ENCODE peak calls at places on chromosome 19, in nine cellular contexts. One of them, this sample, is unnamed.

GRCh38 chr19:18768997-18769891 is 21.9 kb downstream of the COMP start:
- DNase-seq in stomach: peak; percentile 86
- DNase-seq in stimulated activated naive CD8-positive, alpha-beta T cell treated with anti-CD3 and anti-CD28 coated beads, Interleukin-15, amount 100 ng/mL, for 72 hours: no peak
- DNase-seq in iris pigment epithelial cell: no peak
- DNase-seq in CD8-positive, alpha-beta memory T cell: no peak
- DNase-seq in EL: no peak
- DNase-seq in activated CD4-positive, alpha-beta T cell treated with anti-CD3 and anti-CD28 coated beads, Interleukin-2, amount 10 ng/mL, durations not matched to agents 7 days and 5 days: no peak
- DNase-seq in activated CD8-positive, alpha-beta memory T cell treated with anti-CD3 and anti-CD28 coated beads, Interleukin-2, amount 50 U/mL, for 48 hours: no peak
- DNase-seq in tibial nerve: no peak
- DNase-seq in this sample: no peak

GRCh38 chr19:42140125-42140754 is 8.0 kb upstream of the POU2F2 start:
- DNase-seq in stimulated activated naive CD8-positive, alpha-beta T cell treated with anti-CD3 and anti-CD28 coated beads, Interleukin-15, amount 100 ng/mL, for 72 hours: no peak
- DNase-seq in iris pigment epithelial cell: peak; percentile 73
- DNase-seq in CD8-positive, alpha-beta memory T cell: no peak
- DNase-seq in tibial nerve: no peak
- DNase-seq in activated CD8-positive, alpha-beta memory T cell treated with anti-CD3 and anti-CD28 coated beads, Interleukin-2, amount 50 U/mL, for 48 hours: no peak
- DNase-seq in activated CD4-positive, alpha-beta T cell treated with anti-CD3 and anti-CD28 coated beads, Interleukin-2, amount 10 ng/mL, durations not matched to agents 7 days and 5 days: peak; percentile 59
- DNase-seq in stomach: peak; percentile 41
- DNase-seq in EL: peak; percentile 63
- DNase-seq in this sample: peak; percentile 82

GRCh38 chr19:35994868-35995654 is at the start of gene SDHAF1:
- DNase-seq in CD8-positive, alpha-beta memory T cell: peak; percentile 86
- DNase-seq in tibial nerve: peak; percentile 92
- DNase-seq in activated CD4-positive, alpha-beta T cell treated with anti-CD3 and anti-CD28 coated beads, Interleukin-2, amount 10 ng/mL, durations not matched to agents 7 days and 5 days: peak; percentile 96
- DNase-seq in iris pigment epithelial cell: peak; percentile 93
- DNase-seq in stomach: peak; percentile 98
- DNase-seq in stimulated activated naive CD8-positive, alpha-beta T cell treated with anti-CD3 and anti-CD28 coated beads, Interleukin-15, amount 100 ng/mL, for 72 hours: peak; percentile 95
- DNase-seq in EL: peak; percentile 95
- DNase-seq in activated CD8-positive, alpha-beta memory T cell treated with anti-CD3 and anti-CD28 coated beads, Interleukin-2, amount 50 U/mL, for 48 hours: peak; percentile 96
- DNase-seq in this sample: peak; percentile 97

GRCh38 chr19:280541-281007 is 10.6 kb downstream of the PLPP2 start:
- DNase-seq in EL: no peak
- DNase-seq in CD8-positive, alpha-beta memory T cell: no peak
- DNase-seq in activated CD8-positive, alpha-beta memory T cell treated with anti-CD3 and anti-CD28 coated beads, Interleukin-2, amount 50 U/mL, for 48 hours: no peak
- DNase-seq in activated CD4-positive, alpha-beta T cell treated with anti-CD3 and anti-CD28 coated beads, Interleukin-2, amount 10 ng/mL, durations not matched to agents 7 days and 5 days: no peak
- DNase-seq in stimulated activated naive CD8-positive, alpha-beta T cell treated with anti-CD3 and anti-CD28 coated beads, Interleukin-15, amount 100 ng/mL, for 72 hours: no peak
- DNase-seq in iris pigment epithelial cell: no peak
- DNase-seq in stomach: no peak
- DNase-seq in tibial nerve: no peak
- DNase-seq in this sample: no peak

GRCh38 chr19:49851456-49852259 is 699 bp downstream of the PTOV1 start:
- DNase-seq in activated CD8-positive, alpha-beta memory T cell treated with anti-CD3 and anti-CD28 coated beads, Interleukin-2, amount 50 U/mL, for 48 hours: peak; percentile 65
- DNase-seq in activated CD4-positive, alpha-beta T cell treated with anti-CD3 and anti-CD28 coated beads, Interleukin-2, amount 10 ng/mL, durations not matched to agents 7 days and 5 days: peak; percentile 35
- DNase-seq in CD8-positive, alpha-beta memory T cell: peak; percentile 35
- DNase-seq in tibial nerve: no peak
- DNase-seq in EL: no peak
- DNase-seq in iris pigment epithelial cell: no peak
- DNase-seq in stimulated activated naive CD8-positive, alpha-beta T cell treated with anti-CD3 and anti-CD28 coated beads, Interleukin-15, amount 100 ng/mL, for 72 hours: no peak
- DNase-seq in stomach: no peak
- DNase-seq in this sample: no peak

GRCh38 chr19:19137556-19138109 is 645 bp downstream of the TMEM161A start:
- DNase-seq in iris pigment epithelial cell: peak; percentile 8
- DNase-seq in tibial nerve: no peak
- DNase-seq in activated CD8-positive, alpha-beta memory T cell treated with anti-CD3 and anti-CD28 coated beads, Interleukin-2, amount 50 U/mL, for 48 hours: peak; percentile 65
- DNase-seq in stimulated activated naive CD8-positive, alpha-beta T cell treated with anti-CD3 and anti-CD28 coated beads, Interleukin-15, amount 100 ng/mL, for 72 hours: no peak
- DNase-seq in activated CD4-positive, alpha-beta T cell treated with anti-CD3 and anti-CD28 coated beads, Interleukin-2, amount 10 ng/mL, durations not matched to agents 7 days and 5 days: no peak
- DNase-seq in stomach: no peak
- DNase-seq in CD8-positive, alpha-beta memory T cell: no peak
- DNase-seq in EL: peak; percentile 30
- DNase-seq in this sample: no peak

GRCh38 chr19:42122691-42123607 is 9.3 kb downstream of the POU2F2 start:
- DNase-seq in stomach: no peak
- DNase-seq in stimulated activated naive CD8-positive, alpha-beta T cell treated with anti-CD3 and anti-CD28 coated beads, Interleukin-15, amount 100 ng/mL, for 72 hours: peak; percentile 81
- DNase-seq in CD8-positive, alpha-beta memory T cell: no peak
- DNase-seq in iris pigment epithelial cell: no peak
- DNase-seq in EL: no peak
- DNase-seq in activated CD8-positive, alpha-beta memory T cell treated with anti-CD3 and anti-CD28 coated beads, Interleukin-2, amount 50 U/mL, for 48 hours: peak; percentile 83
- DNase-seq in activated CD4-positive, alpha-beta T cell treated with anti-CD3 and anti-CD28 coated beads, Interleukin-2, amount 10 ng/mL, durations not matched to agents 7 days and 5 days: peak; percentile 41
- DNase-seq in tibial nerve: no peak
- DNase-seq in this sample: peak; percentile 42

GRCh38 chr19:45464274-45464673 is 3.5 kb upstream of the FOSB start:
- DNase-seq in EL: no peak
- DNase-seq in activated CD8-positive, alpha-beta memory T cell treated with anti-CD3 and anti-CD28 coated beads, Interleukin-2, amount 50 U/mL, for 48 hours: no peak
- DNase-seq in activated CD4-positive, alpha-beta T cell treated with anti-CD3 and anti-CD28 coated beads, Interleukin-2, amount 10 ng/mL, durations not matched to agents 7 days and 5 days: no peak
- DNase-seq in iris pigment epithelial cell: no peak
- DNase-seq in stimulated activated naive CD8-positive, alpha-beta T cell treated with anti-CD3 and anti-CD28 coated beads, Interleukin-15, amount 100 ng/mL, for 72 hours: no peak
- DNase-seq in stomach: no peak
- DNase-seq in tibial nerve: no peak
- DNase-seq in CD8-positive, alpha-beta memory T cell: no peak
- DNase-seq in this sample: no peak

GRCh38 chr19:55304279-55304978 is 20.6 kb downstream of the BRSK1 start:
- DNase-seq in CD8-positive, alpha-beta memory T cell: no peak
- DNase-seq in iris pigment epithelial cell: peak; percentile 24
- DNase-seq in activated CD8-positive, alpha-beta memory T cell treated with anti-CD3 and anti-CD28 coated beads, Interleukin-2, amount 50 U/mL, for 48 hours: no peak
- DNase-seq in stimulated activated naive CD8-positive, alpha-beta T cell treated with anti-CD3 and anti-CD28 coated beads, Interleukin-15, amount 100 ng/mL, for 72 hours: no peak
- DNase-seq in tibial nerve: no peak
- DNase-seq in EL: peak; percentile 30
- DNase-seq in activated CD4-positive, alpha-beta T cell treated with anti-CD3 and anti-CD28 coated beads, Interleukin-2, amount 10 ng/mL, durations not matched to agents 7 days and 5 days: peak; percentile 39
- DNase-seq in stomach: peak; percentile 46
- DNase-seq in this sample: peak; percentile 27

GRCh38 chr19:16496613-16496983 is 404 bp downstream of the C19orf44 start:
- DNase-seq in stomach: peak; percentile 31
- DNase-seq in iris pigment epithelial cell: peak; percentile 54
- DNase-seq in stimulated activated naive CD8-positive, alpha-beta T cell treated with anti-CD3 and anti-CD28 coated beads, Interleukin-15, amount 100 ng/mL, for 72 hours: no peak
- DNase-seq in tibial nerve: no peak
- DNase-seq in CD8-positive, alpha-beta memory T cell: no peak
- DNase-seq in activated CD4-positive, alpha-beta T cell treated with anti-CD3 and anti-CD28 coated beads, Interleukin-2, amount 10 ng/mL, durations not matched to agents 7 days and 5 days: no peak
- DNase-seq in activated CD8-positive, alpha-beta memory T cell treated with anti-CD3 and anti-CD28 coated beads, Interleukin-2, amount 50 U/mL, for 48 hours: peak; percentile 57
- DNase-seq in EL: peak; percentile 71
- DNase-seq in this sample: no peak

GRCh38 chr19:45104658-45105384 is 11.8 kb downstream of the PPP1R37 start:
- DNase-seq in EL: no peak
- DNase-seq in iris pigment epithelial cell: no peak
- DNase-seq in stimulated activated naive CD8-positive, alpha-beta T cell treated with anti-CD3 and anti-CD28 coated beads, Interleukin-15, amount 100 ng/mL, for 72 hours: peak; percentile 32
- DNase-seq in activated CD8-positive, alpha-beta memory T cell treated with anti-CD3 and anti-CD28 coated beads, Interleukin-2, amount 50 U/mL, for 48 hours: no peak
- DNase-seq in stomach: no peak
- DNase-seq in tibial nerve: no peak
- DNase-seq in activated CD4-positive, alpha-beta T cell treated with anti-CD3 and anti-CD28 coated beads, Interleukin-2, amount 10 ng/mL, durations not matched to agents 7 days and 5 days: no peak
- DNase-seq in CD8-positive, alpha-beta memory T cell: no peak
- DNase-seq in this sample: no peak

GRCh38 chr19:16698914-16699313 is 20.7 kb upstream of the NWD1 start:
- DNase-seq in EL: no peak
- DNase-seq in iris pigment epithelial cell: no peak
- DNase-seq in stimulated activated naive CD8-positive, alpha-beta T cell treated with anti-CD3 and anti-CD28 coated beads, Interleukin-15, amount 100 ng/mL, for 72 hours: no peak
- DNase-seq in CD8-positive, alpha-beta memory T cell: no peak
- DNase-seq in stomach: no peak
- DNase-seq in tibial nerve: peak; percentile 21
- DNase-seq in activated CD4-positive, alpha-beta T cell treated with anti-CD3 and anti-CD28 coated beads, Interleukin-2, amount 10 ng/mL, durations not matched to agents 7 days and 5 days: no peak
- DNase-seq in activated CD8-positive, alpha-beta memory T cell treated with anti-CD3 and anti-CD28 coated beads, Interleukin-2, amount 50 U/mL, for 48 hours: no peak
- DNase-seq in this sample: no peak

GRCh38 chr19:49057636-49058234 is at the start of gene CGB7:
- DNase-seq in tibial nerve: peak; percentile 29
- DNase-seq in CD8-positive, alpha-beta memory T cell: peak; percentile 25
- DNase-seq in stimulated activated naive CD8-positive, alpha-beta T cell treated with anti-CD3 and anti-CD28 coated beads, Interleukin-15, amount 100 ng/mL, for 72 hours: peak; percentile 23
- DNase-seq in iris pigment epithelial cell: peak; percentile 57
- DNase-seq in stomach: peak; percentile 81
- DNase-seq in activated CD4-positive, alpha-beta T cell treated with anti-CD3 and anti-CD28 coated beads, Interleukin-2, amount 10 ng/mL, durations not matched to agents 7 days and 5 days: peak; percentile 30
- DNase-seq in EL: peak; percentile 84
- DNase-seq in activated CD8-positive, alpha-beta memory T cell treated with anti-CD3 and anti-CD28 coated beads, Interleukin-2, amount 50 U/mL, for 48 hours: no peak
- DNase-seq in this sample: peak; percentile 88

GRCh38 chr19:44050740-44051653 is 839 bp upstream of the ZNF223 start:
- DNase-seq in iris pigment epithelial cell: peak; percentile 1
- DNase-seq in CD8-positive, alpha-beta memory T cell: no peak
- DNase-seq in activated CD8-positive, alpha-beta memory T cell treated with anti-CD3 and anti-CD28 coated beads, Interleukin-2, amount 50 U/mL, for 48 hours: no peak
- DNase-seq in EL: peak; percentile 6
- DNase-seq in stimulated activated naive CD8-positive, alpha-beta T cell treated with anti-CD3 and anti-CD28 coated beads, Interleukin-15, amount 100 ng/mL, for 72 hours: peak; percentile 27
- DNase-seq in activated CD4-positive, alpha-beta T cell treated with anti-CD3 and anti-CD28 coated beads, Interleukin-2, amount 10 ng/mL, durations not matched to agents 7 days and 5 days: no peak
- DNase-seq in stomach: peak; percentile 28
- DNase-seq in tibial nerve: no peak
- DNase-seq in this sample: no peak

GRCh38 chr19:44839272-44839671 is 6.8 kb upstream of the NECTIN2 start:
- DNase-seq in EL: no peak
- DNase-seq in iris pigment epithelial cell: no peak
- DNase-seq in activated CD4-positive, alpha-beta T cell treated with anti-CD3 and anti-CD28 coated beads, Interleukin-2, amount 10 ng/mL, durations not matched to agents 7 days and 5 days: no peak
- DNase-seq in stimulated activated naive CD8-positive, alpha-beta T cell treated with anti-CD3 and anti-CD28 coated beads, Interleukin-15, amount 100 ng/mL, for 72 hours: no peak
- DNase-seq in stomach: no peak
- DNase-seq in tibial nerve: no peak
- DNase-seq in activated CD8-positive, alpha-beta memory T cell treated with anti-CD3 and anti-CD28 coated beads, Interleukin-2, amount 50 U/mL, for 48 hours: no peak
- DNase-seq in CD8-positive, alpha-beta memory T cell: no peak
- DNase-seq in this sample: no peak

GRCh38 chr19:49427855-49428546 is 2.8 kb downstream of the GFY start:
- DNase-seq in EL: no peak
- DNase-seq in tibial nerve: no peak
- DNase-seq in CD8-positive, alpha-beta memory T cell: no peak
- DNase-seq in stimulated activated naive CD8-positive, alpha-beta T cell treated with anti-CD3 and anti-CD28 coated beads, Interleukin-15, amount 100 ng/mL, for 72 hours: no peak
- DNase-seq in stomach: peak; percentile 40
- DNase-seq in activated CD8-positive, alpha-beta memory T cell treated with anti-CD3 and anti-CD28 coated beads, Interleukin-2, amount 50 U/mL, for 48 hours: no peak
- DNase-seq in iris pigment epithelial cell: no peak
- DNase-seq in activated CD4-positive, alpha-beta T cell treated with anti-CD3 and anti-CD28 coated beads, Interleukin-2, amount 10 ng/mL, durations not matched to agents 7 days and 5 days: no peak
- DNase-seq in this sample: peak; percentile 35

GRCh38 chr19:13831560-13832056 is 36.4 kb downstream of the ZSWIM4 start:
- DNase-seq in tibial nerve: no peak
- DNase-seq in EL: no peak
- DNase-seq in iris pigment epithelial cell: no peak
- DNase-seq in activated CD4-positive, alpha-beta T cell treated with anti-CD3 and anti-CD28 coated beads, Interleukin-2, amount 10 ng/mL, durations not matched to agents 7 days and 5 days: no peak
- DNase-seq in stimulated activated naive CD8-positive, alpha-beta T cell treated with anti-CD3 and anti-CD28 coated beads, Interleukin-15, amount 100 ng/mL, for 72 hours: no peak
- DNase-seq in activated CD8-positive, alpha-beta memory T cell treated with anti-CD3 and anti-CD28 coated beads, Interleukin-2, amount 50 U/mL, for 48 hours: no peak
- DNase-seq in CD8-positive, alpha-beta memory T cell: no peak
- DNase-seq in stomach: no peak
- DNase-seq in this sample: no peak

GRCh38 chr19:30226464-30227070 is 145.6 kb upstream of the ZNF536 start:
- DNase-seq in stimulated activated naive CD8-positive, alpha-beta T cell treated with anti-CD3 and anti-CD28 coated beads, Interleukin-15, amount 100 ng/mL, for 72 hours: no peak
- DNase-seq in CD8-positive, alpha-beta memory T cell: no peak
- DNase-seq in tibial nerve: no peak
- DNase-seq in activated CD4-positive, alpha-beta T cell treated with anti-CD3 and anti-CD28 coated beads, Interleukin-2, amount 10 ng/mL, durations not matched to agents 7 days and 5 days: no peak
- DNase-seq in iris pigment epithelial cell: no peak
- DNase-seq in stomach: no peak
- DNase-seq in EL: peak; percentile 13
- DNase-seq in activated CD8-positive, alpha-beta memory T cell treated with anti-CD3 and anti-CD28 coated beads, Interleukin-2, amount 50 U/mL, for 48 hours: no peak
- DNase-seq in this sample: peak; percentile 55

GRCh38 chr19:37867831-37868230 is 38.6 kb downstream of the WDR87 start:
- DNase-seq in stomach: no peak
- DNase-seq in tibial nerve: no peak
- DNase-seq in CD8-positive, alpha-beta memory T cell: no peak
- DNase-seq in stimulated activated naive CD8-positive, alpha-beta T cell treated with anti-CD3 and anti-CD28 coated beads, Interleukin-15, amount 100 ng/mL, for 72 hours: no peak
- DNase-seq in EL: peak; percentile 34
- DNase-seq in iris pigment epithelial cell: peak; percentile 97
- DNase-seq in activated CD4-positive, alpha-beta T cell treated with anti-CD3 and anti-CD28 coated beads, Interleukin-2, amount 10 ng/mL, durations not matched to agents 7 days and 5 days: no peak
- DNase-seq in activated CD8-positive, alpha-beta memory T cell treated with anti-CD3 and anti-CD28 coated beads, Interleukin-2, amount 50 U/mL, for 48 hours: no peak
- DNase-seq in this sample: peak; percentile 22

GRCh38 chr19:30046522-30046921 is 104.5 kb downstream of the URI1 start:
- DNase-seq in activated CD4-positive, alpha-beta T cell treated with anti-CD3 and anti-CD28 coated beads, Interleukin-2, amount 10 ng/mL, durations not matched to agents 7 days and 5 days: no peak
- DNase-seq in stimulated activated naive CD8-positive, alpha-beta T cell treated with anti-CD3 and anti-CD28 coated beads, Interleukin-15, amount 100 ng/mL, for 72 hours: no peak
- DNase-seq in iris pigment epithelial cell: peak; percentile 35
- DNase-seq in EL: no peak
- DNase-seq in activated CD8-positive, alpha-beta memory T cell treated with anti-CD3 and anti-CD28 coated beads, Interleukin-2, amount 50 U/mL, for 48 hours: no peak
- DNase-seq in tibial nerve: no peak
- DNase-seq in CD8-positive, alpha-beta memory T cell: peak; percentile 8
- DNase-seq in stomach: no peak
- DNase-seq in this sample: no peak

GRCh38 chr19:51018745-51019543 is 565 bp downstream of the KLK10 start:
- DNase-seq in tibial nerve: no peak
- DNase-seq in activated CD4-positive, alpha-beta T cell treated with anti-CD3 and anti-CD28 coated beads, Interleukin-2, amount 10 ng/mL, durations not matched to agents 7 days and 5 days: no peak
- DNase-seq in stomach: peak; percentile 43
- DNase-seq in EL: no peak
- DNase-seq in activated CD8-positive, alpha-beta memory T cell treated with anti-CD3 and anti-CD28 coated beads, Interleukin-2, amount 50 U/mL, for 48 hours: peak; percentile 57
- DNase-seq in CD8-positive, alpha-beta memory T cell: no peak
- DNase-seq in stimulated activated naive CD8-positive, alpha-beta T cell treated with anti-CD3 and anti-CD28 coated beads, Interleukin-15, amount 100 ng/mL, for 72 hours: no peak
- DNase-seq in iris pigment epithelial cell: peak; percentile 26
- DNase-seq in this sample: no peak

GRCh38 chr19:33100894-33101644 is 20.1 kb downstream of the GPATCH1 start:
- DNase-seq in stimulated activated naive CD8-positive, alpha-beta T cell treated with anti-CD3 and anti-CD28 coated beads, Interleukin-15, amount 100 ng/mL, for 72 hours: no peak
- DNase-seq in stomach: peak; percentile 68
- DNase-seq in activated CD4-positive, alpha-beta T cell treated with anti-CD3 and anti-CD28 coated beads, Interleukin-2, amount 10 ng/mL, durations not matched to agents 7 days and 5 days: no peak
- DNase-seq in iris pigment epithelial cell: no peak
- DNase-seq in CD8-positive, alpha-beta memory T cell: no peak
- DNase-seq in activated CD8-positive, alpha-beta memory T cell treated with anti-CD3 and anti-CD28 coated beads, Interleukin-2, amount 50 U/mL, for 48 hours: no peak
- DNase-seq in tibial nerve: no peak
- DNase-seq in EL: no peak
- DNase-seq in this sample: no peak

GRCh38 chr19:49595006-49595818 is 4.2 kb downstream of the PRR12 start:
- DNase-seq in CD8-positive, alpha-beta memory T cell: no peak
- DNase-seq in tibial nerve: no peak
- DNase-seq in EL: no peak
- DNase-seq in stimulated activated naive CD8-positive, alpha-beta T cell treated with anti-CD3 and anti-CD28 coated beads, Interleukin-15, amount 100 ng/mL, for 72 hours: no peak
- DNase-seq in stomach: no peak
- DNase-seq in activated CD8-positive, alpha-beta memory T cell treated with anti-CD3 and anti-CD28 coated beads, Interleukin-2, amount 50 U/mL, for 48 hours: no peak
- DNase-seq in iris pigment epithelial cell: no peak
- DNase-seq in activated CD4-positive, alpha-beta T cell treated with anti-CD3 and anti-CD28 coated beads, Interleukin-2, amount 10 ng/mL, durations not matched to agents 7 days and 5 days: no peak
- DNase-seq in this sample: no peak

GRCh38 chr19:2199215-2199614 is 35.5 kb downstream of the DOT1L start:
- DNase-seq in stimulated activated naive CD8-positive, alpha-beta T cell treated with anti-CD3 and anti-CD28 coated beads, Interleukin-15, amount 100 ng/mL, for 72 hours: no peak
- DNase-seq in tibial nerve: no peak
- DNase-seq in iris pigment epithelial cell: no peak
- DNase-seq in stomach: no peak
- DNase-seq in EL: no peak
- DNase-seq in activated CD4-positive, alpha-beta T cell treated with anti-CD3 and anti-CD28 coated beads, Interleukin-2, amount 10 ng/mL, durations not matched to agents 7 days and 5 days: no peak
- DNase-seq in CD8-positive, alpha-beta memory T cell: no peak
- DNase-seq in activated CD8-positive, alpha-beta memory T cell treated with anti-CD3 and anti-CD28 coated beads, Interleukin-2, amount 50 U/mL, for 48 hours: no peak
- DNase-seq in this sample: no peak

GRCh38 chr19:56217039-56217949 is 15.2 kb downstream of the ZSCAN5C start:
- DNase-seq in activated CD8-positive, alpha-beta memory T cell treated with anti-CD3 and anti-CD28 coated beads, Interleukin-2, amount 50 U/mL, for 48 hours: no peak
- DNase-seq in CD8-positive, alpha-beta memory T cell: no peak
- DNase-seq in tibial nerve: no peak
- DNase-seq in iris pigment epithelial cell: peak; percentile 41
- DNase-seq in EL: peak; percentile 35
- DNase-seq in stimulated activated naive CD8-positive, alpha-beta T cell treated with anti-CD3 and anti-CD28 coated beads, Interleukin-15, amount 100 ng/mL, for 72 hours: peak; percentile 15
- DNase-seq in activated CD4-positive, alpha-beta T cell treated with anti-CD3 and anti-CD28 coated beads, Interleukin-2, amount 10 ng/mL, durations not matched to agents 7 days and 5 days: peak; percentile 7
- DNase-seq in stomach: no peak
- DNase-seq in this sample: peak; percentile 35

GRCh38 chr19:56837004-56837403 is 3.5 kb downstream of the PEG3 start:
- DNase-seq in activated CD8-positive, alpha-beta memory T cell treated with anti-CD3 and anti-CD28 coated beads, Interleukin-2, amount 50 U/mL, for 48 hours: no peak
- DNase-seq in iris pigment epithelial cell: no peak
- DNase-seq in CD8-positive, alpha-beta memory T cell: no peak
- DNase-seq in stomach: no peak
- DNase-seq in EL: no peak
- DNase-seq in activated CD4-positive, alpha-beta T cell treated with anti-CD3 and anti-CD28 coated beads, Interleukin-2, amount 10 ng/mL, durations not matched to agents 7 days and 5 days: no peak
- DNase-seq in tibial nerve: no peak
- DNase-seq in stimulated activated naive CD8-positive, alpha-beta T cell treated with anti-CD3 and anti-CD28 coated beads, Interleukin-15, amount 100 ng/mL, for 72 hours: no peak
- DNase-seq in this sample: no peak

GRCh38 chr19:15427991-15428471 is 9.2 kb upstream of the AKAP8L start:
- DNase-seq in stimulated activated naive CD8-positive, alpha-beta T cell treated with anti-CD3 and anti-CD28 coated beads, Interleukin-15, amount 100 ng/mL, for 72 hours: no peak
- DNase-seq in CD8-positive, alpha-beta memory T cell: no peak
- DNase-seq in activated CD4-positive, alpha-beta T cell treated with anti-CD3 and anti-CD28 coated beads, Interleukin-2, amount 10 ng/mL, durations not matched to agents 7 days and 5 days: no peak
- DNase-seq in activated CD8-positive, alpha-beta memory T cell treated with anti-CD3 and anti-CD28 coated beads, Interleukin-2, amount 50 U/mL, for 48 hours: no peak
- DNase-seq in stomach: no peak
- DNase-seq in tibial nerve: no peak
- DNase-seq in EL: no peak
- DNase-seq in iris pigment epithelial cell: no peak
- DNase-seq in this sample: no peak

GRCh38 chr19:19043481-19043880 is 10.1 kb downstream of the ARMC6 start:
- DNase-seq in iris pigment epithelial cell: no peak
- DNase-seq in activated CD8-positive, alpha-beta memory T cell treated with anti-CD3 and anti-CD28 coated beads, Interleukin-2, amount 50 U/mL, for 48 hours: no peak
- DNase-seq in EL: no peak
- DNase-seq in CD8-positive, alpha-beta memory T cell: no peak
- DNase-seq in activated CD4-positive, alpha-beta T cell treated with anti-CD3 and anti-CD28 coated beads, Interleukin-2, amount 10 ng/mL, durations not matched to agents 7 days and 5 days: no peak
- DNase-seq in stimulated activated naive CD8-positive, alpha-beta T cell treated with anti-CD3 and anti-CD28 coated beads, Interleukin-15, amount 100 ng/mL, for 72 hours: no peak
- DNase-seq in tibial nerve: no peak
- DNase-seq in stomach: no peak
- DNase-seq in this sample: no peak

GRCh38 chr19:53818756-53819155 is 5.4 kb downstream of the NLRP12 start:
- DNase-seq in stimulated activated naive CD8-positive, alpha-beta T cell treated with anti-CD3 and anti-CD28 coated beads, Interleukin-15, amount 100 ng/mL, for 72 hours: no peak
- DNase-seq in activated CD8-positive, alpha-beta memory T cell treated with anti-CD3 and anti-CD28 coated beads, Interleukin-2, amount 50 U/mL, for 48 hours: no peak
- DNase-seq in iris pigment epithelial cell: no peak
- DNase-seq in CD8-positive, alpha-beta memory T cell: no peak
- DNase-seq in tibial nerve: no peak
- DNase-seq in stomach: no peak
- DNase-seq in EL: no peak
- DNase-seq in activated CD4-positive, alpha-beta T cell treated with anti-CD3 and anti-CD28 coated beads, Interleukin-2, amount 10 ng/mL, durations not matched to agents 7 days and 5 days: no peak
- DNase-seq in this sample: no peak

GRCh38 chr19:39297931-39298634 is 1.9 kb downstream of the IFNL1 start:
- DNase-seq in stimulated activated naive CD8-positive, alpha-beta T cell treated with anti-CD3 and anti-CD28 coated beads, Interleukin-15, amount 100 ng/mL, for 72 hours: peak; percentile 80
- DNase-seq in EL: no peak
- DNase-seq in iris pigment epithelial cell: no peak
- DNase-seq in activated CD8-positive, alpha-beta memory T cell treated with anti-CD3 and anti-CD28 coated beads, Interleukin-2, amount 50 U/mL, for 48 hours: peak; percentile 72
- DNase-seq in stomach: peak; percentile 40
- DNase-seq in activated CD4-positive, alpha-beta T cell treated with anti-CD3 and anti-CD28 coated beads, Interleukin-2, amount 10 ng/mL, durations not matched to agents 7 days and 5 days: peak; percentile 78
- DNase-seq in CD8-positive, alpha-beta memory T cell: peak; percentile 34
- DNase-seq in tibial nerve: no peak
- DNase-seq in this sample: no peak

GRCh38 chr19:56253737-56254136 is 18.8 kb upstream of the EDDM13 start:
- DNase-seq in EL: peak; percentile 53
- DNase-seq in CD8-positive, alpha-beta memory T cell: peak; percentile 20
- DNase-seq in iris pigment epithelial cell: peak; percentile 65
- DNase-seq in stimulated activated naive CD8-positive, alpha-beta T cell treated with anti-CD3 and anti-CD28 coated beads, Interleukin-15, amount 100 ng/mL, for 72 hours: no peak
- DNase-seq in activated CD4-positive, alpha-beta T cell treated with anti-CD3 and anti-CD28 coated beads, Interleukin-2, amount 10 ng/mL, durations not matched to agents 7 days and 5 days: peak; percentile 32
- DNase-seq in stomach: no peak
- DNase-seq in tibial nerve: no peak
- DNase-seq in activated CD8-positive, alpha-beta memory T cell treated with anti-CD3 and anti-CD28 coated beads, Interleukin-2, amount 50 U/mL, for 48 hours: no peak
- DNase-seq in this sample: peak; percentile 57

This sample was measured in AG08395.